ENCODE peak calls at places on chromosome 6, in six cellular contexts. U, Y, N, H, J and Q are unnamed samples.

GRCh38 chr6:162109466-162110040 is 618.0 kb downstream of the PRKN start:
- DNase-seq in Y (no peak), N (no peak), H (no peak), J (no peak), U (peak; percentile 4), Q (no peak)

GRCh38 chr6:146041282-146041681 is 12.4 kb downstream of the GRM1 start:
- DNase-seq in U (no peak), J (no peak), H (no peak), N (peak; percentile 29), Y (no peak), Q (peak; percentile 65)

GRCh38 chr6:153702671-153703070 is 336.4 kb upstream of the OPRM1 start:
- DNase-seq in J (no peak), N (no peak), U (no peak), Y (no peak), H (no peak), Q (no peak)

GRCh38 chr6:45896783-45897441 is 118.7 kb downstream of the CLIC5 start:
- DNase-seq in H (no peak), U (peak; percentile 8), J (no peak), N (peak; percentile 73), Y (no peak), Q (peak; percentile 14)

GRCh38 chr6:45430590-45431202 is 53.0 kb upstream of the SUPT3H start:
- DNase-seq in H (no peak), N (no peak), U (no peak), J (no peak), Y (no peak), Q (no peak)

GRCh38 chr6:111591370-111591900 is 14.2 kb downstream of the TRAF3IP2 start:
- DNase-seq in N (peak; percentile 100), Y (peak; percentile 86), H (peak; percentile 88), J (peak; percentile 98), U (no peak), Q (peak; percentile 47)

GRCh38 chr6:20811112-20811746 is 277.0 kb downstream of the CDKAL1 start:
- DNase-seq in Y (peak; percentile 76), H (no peak), U (no peak), N (peak; percentile 95), J (no peak), Q (no peak)

GRCh38 chr6:163263196-163263595 is 151.3 kb upstream of the QKI start:
- DNase-seq in H (peak; percentile 57), Y (no peak), J (peak; percentile 76), U (no peak), N (no peak), Q (no peak)

GRCh38 chr6:142746524-142746923 is 198.5 kb downstream of the HIVEP2 start:
- DNase-seq in Y (no peak), N (peak; percentile 38), J (no peak), U (peak; percentile 33), H (no peak), Q (peak; percentile 7)

GRCh38 chr6:1986454-1987243 is 258.8 kb downstream of the GMDS start:
- DNase-seq in N (no peak), H (no peak), U (no peak), J (no peak), Y (no peak), Q (no peak)

GRCh38 chr6:157533397-157533814 is 152.4 kb downstream of the ZDHHC14 start:
- DNase-seq in Y (no peak), H (no peak), U (no peak), N (no peak), J (no peak), Q (no peak)

GRCh38 chr6:162467679-162468078 is 259.9 kb downstream of the PRKN start:
- DNase-seq in U (no peak), N (no peak), J (no peak), H (no peak), Y (no peak), Q (no peak)

GRCh38 chr6:164098857-164099534 is 684.5 kb downstream of the QKI start:
- DNase-seq in Y (no peak), U (no peak), J (peak; percentile 85), N (no peak), H (peak; percentile 33), Q (no peak)

GRCh38 chr6:81938991-81939773 is 186.7 kb upstream of the TENT5A start:
- DNase-seq in Y (no peak), U (no peak), N (peak; percentile 90), H (no peak), J (no peak), Q (no peak)

GRCh38 chr6:17202526-17202925 is 78.6 kb upstream of the RBM24 start:
- DNase-seq in H (no peak), J (no peak), N (no peak), U (no peak), Y (no peak), Q (peak; percentile 17)

GRCh38 chr6:25056130-25056529 is 120.4 kb upstream of the RIPOR2 start:
- DNase-seq in H (no peak), J (no peak), U (peak; percentile 94), N (no peak), Y (no peak), Q (no peak)

GRCh38 chr6:80341330-80341729 is 234.9 kb downstream of the BCKDHB start:
- DNase-seq in H (no peak), U (no peak), J (no peak), Y (no peak), N (peak; percentile 48), Q (no peak)

GRCh38 chr6:131937703-131938631 is 13.2 kb downstream of the CCN2 start:
- DNase-seq in U (no peak), Y (no peak), J (no peak), H (no peak), N (peak; percentile 98), Q (no peak)

GRCh38 chr6:111478749-111479148 is 4.3 kb downstream of the REV3L start:
- DNase-seq in U (peak; percentile 56), N (peak; percentile 68), H (no peak), J (no peak), Y (no peak), Q (peak; percentile 57)

GRCh38 chr6:34834789-34835518 is 43.1 kb downstream of the BLTP3A start:
- DNase-seq in H (no peak), J (no peak), U (no peak), N (peak; percentile 73), Y (peak; percentile 34), Q (no peak)

GRCh38 chr6:3737831-3738210 is 13.7 kb downstream of the PXDC1 start:
- DNase-seq in N (no peak), J (no peak), Y (no peak), H (no peak), U (no peak), Q (no peak)

GRCh38 chr6:5115168-5115567 is 30.0 kb downstream of the PPP1R3G start:
- DNase-seq in J (no peak), N (no peak), U (no peak), H (no peak), Y (peak; percentile 32), Q (peak; percentile 2)

GRCh38 chr6:161353208-161353613 is 79.3 kb upstream of the AGPAT4 start:
- DNase-seq in H (no peak), N (peak; percentile 8), Y (no peak), U (no peak), J (no peak), Q (no peak)

GRCh38 chr6:138869343-138869742 is 73.5 kb downstream of the ECT2L start:
- DNase-seq in H (no peak), Y (no peak), U (no peak), J (no peak), N (no peak), Q (no peak)

GRCh38 chr6:122393339-122393896 is 6.0 kb upstream of the HSF2 start:
- DNase-seq in Y (no peak), N (no peak), H (no peak), J (no peak), U (peak; percentile 41), Q (no peak)